ENCODE peak calls at places on chromosomes 6 and 20, in nine cellular contexts. L, D, J, S, G, R, E, P and X are unnamed samples.
A peak's percentile ranks its signal among the peaks of the same experiment; 100 is the strongest.

GRCh38 chr6:87291879-87292278 is 30.5 kb upstream of the SMIM8 start:
- DNase-seq in L (no peak), D (no peak), J (no peak), S (no peak), G (no peak), R (no peak), E (no peak), P (no peak), X (no peak)

GRCh38 chr6:56652994-56653393 is 10.3 kb upstream of the DST start:
- DNase-seq in L (no peak), D (peak; percentile 79), J (no peak), S (no peak), G (no peak), R (no peak), E (no peak), P (no peak), X (no peak)

GRCh38 chr20:57594092-57594911 is 25.9 kb downstream of the ZBP1 start:
- DNase-seq in L (peak; percentile 48), D (peak; percentile 47), J (peak; percentile 83), S (no peak), G (peak; percentile 74), R (peak; percentile 76), E (peak; percentile 70), P (peak; percentile 49), X (peak; percentile 50)

GRCh38 chr6:34066772-34067770 is 78.8 kb downstream of the GRM4 start:
- DNase-seq in L (no peak), D (peak; percentile 15), J (no peak), S (no peak), G (no peak), R (no peak), E (no peak), P (no peak), X (no peak)

GRCh38 chr20:23641936-23642751 is 4.4 kb upstream of the CST3 start:
- DNase-seq in L (no peak), D (peak; percentile 69), J (no peak), S (no peak), G (no peak), R (no peak), E (peak; percentile 45), P (no peak), X (peak; percentile 85)

GRCh38 chr6:6654599-6655575 is 66.4 kb downstream of the LY86 start:
- DNase-seq in L (no peak), D (peak; percentile 49), J (no peak), S (peak; percentile 68), G (no peak), R (no peak), E (no peak), P (peak; percentile 40), X (no peak)

GRCh38 chr6:167706313-167707109 is 120.2 kb upstream of the AFDN start:
- DNase-seq in L (no peak), D (no peak), J (no peak), S (no peak), G (no peak), R (no peak), E (no peak), P (no peak), X (no peak)

GRCh38 chr20:61806314-61806713 is 259.4 kb downstream of the TAF4 start:
- DNase-seq in L (no peak), D (no peak), J (no peak), S (no peak), G (peak; percentile 17), R (no peak), E (no peak), P (peak; percentile 6), X (no peak)

GRCh38 chr6:36269834-36270705 is at the start of gene PNPLA1:
- DNase-seq in L (no peak), D (no peak), J (no peak), S (no peak), G (no peak), R (peak; percentile 16), E (no peak), P (no peak), X (no peak)

DNA sequence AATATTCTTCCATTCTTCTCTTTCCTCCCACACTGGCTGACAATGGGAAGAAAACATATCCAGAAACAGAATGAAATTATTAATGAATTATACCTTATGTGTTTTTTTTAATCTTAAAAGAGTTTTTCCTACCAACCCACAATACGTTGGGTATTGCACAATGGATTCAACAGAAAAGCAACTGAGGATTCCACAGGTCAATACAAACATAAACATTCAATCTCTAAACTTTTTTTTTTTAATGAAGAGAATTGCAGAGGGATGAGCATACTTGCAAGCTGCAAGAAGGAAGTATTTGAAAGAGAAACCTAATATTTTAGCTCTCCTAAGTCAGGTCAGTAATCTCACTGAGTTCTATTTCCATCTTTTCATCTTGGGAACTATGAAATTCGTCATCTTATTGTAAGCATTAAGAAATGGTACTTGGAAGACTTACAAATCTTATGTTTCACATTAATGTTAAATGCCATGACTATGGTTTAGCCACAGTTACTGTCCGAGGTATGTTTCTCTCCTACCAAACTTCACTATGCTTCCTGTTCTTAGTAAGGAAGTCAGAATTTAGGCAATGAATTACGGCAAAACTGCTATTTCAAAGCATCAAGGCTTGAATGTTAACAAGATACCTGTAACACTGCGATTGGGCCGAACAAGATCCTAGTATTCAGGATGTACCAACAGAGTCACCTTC is 100.8 kb downstream of the HIVEP2 start:
- DNase-seq in L (no peak), D (peak; percentile 76), J (no peak), S (no peak), G (no peak), R (no peak), E (no peak), P (no peak), X (no peak)
- H3K4me1 ChIP-seq in L (peaks cover 76% of the 10 kb centered on the region), D (peaks cover 79% of the 10 kb centered on the region), J (peaks cover 10% of the 10 kb centered on the region), S (peaks cover 32% of the 10 kb centered on the region), G (peaks cover 63% of the 10 kb centered on the region), R (peaks cover 23% of the 10 kb centered on the region), E (peaks cover 19% of the 10 kb centered on the region), P (peaks cover 86% of the 10 kb centered on the region), X (peaks cover 32% of the 10 kb centered on the region)

GRCh38 chr6:124573953-124574352 is 388.3 kb upstream of the RNF217 start:
- DNase-seq in L (no peak), D (no peak), J (no peak), S (no peak), G (no peak), R (no peak), E (no peak), P (no peak), X (no peak)

GRCh38 chr6:124577734-124578281 is 384.4 kb upstream of the RNF217 start:
- DNase-seq in L (no peak), D (no peak), J (no peak), S (no peak), G (no peak), R (no peak), E (no peak), P (no peak), X (no peak)
- H3K27ac ChIP-seq in L (no peak overlapping the region), D (no peak overlapping the region), J (no peak overlapping the region), S (no peak overlapping the region), G (no peak overlapping the region), R (no peak overlapping the region), E (no peak overlapping the region), P (no peak overlapping the region), X (no peak overlapping the region)

GRCh38 chr20:35695245-35695749 is 3.9 kb downstream of the NFS1 start:
- DNase-seq in L (no peak), D (no peak), J (no peak), S (no peak), G (no peak), R (no peak), E (no peak), P (no peak), X (no peak)
- H3K36me3 ChIP-seq in L (peaks cover 5% of the 10 kb centered on the region), D (peaks cover under 1% of the 10 kb centered on the region), J (peaks cover 7% of the 10 kb centered on the region), S (peaks cover 14% of the 10 kb centered on the region), G (peaks cover 62% of the 10 kb centered on the region), R (no peaks in the 10 kb centered on the region), E (no peaks in the 10 kb centered on the region), P (peaks cover 51% of the 10 kb centered on the region), X (peaks cover 11% of the 10 kb centered on the region)

GRCh38 chr6:17985934-17986655 is 1.3 kb downstream of the KIF13A start:
- DNase-seq in L (no peak), D (no peak), J (no peak), S (no peak), G (no peak), R (no peak), E (no peak), P (no peak), X (no peak)
- H3K4me1 ChIP-seq in L (peaks cover 9% of the 10 kb centered on the region), D (peaks cover 20% of the 10 kb centered on the region), J (peaks cover 5% of the 10 kb centered on the region), S (peaks cover 16% of the 10 kb centered on the region), G (peaks cover 38% of the 10 kb centered on the region), R (peaks cover 10% of the 10 kb centered on the region), E (peaks cover 8% of the 10 kb centered on the region), P (peaks cover 69% of the 10 kb centered on the region), X (peaks cover 30% of the 10 kb centered on the region)

DNA sequence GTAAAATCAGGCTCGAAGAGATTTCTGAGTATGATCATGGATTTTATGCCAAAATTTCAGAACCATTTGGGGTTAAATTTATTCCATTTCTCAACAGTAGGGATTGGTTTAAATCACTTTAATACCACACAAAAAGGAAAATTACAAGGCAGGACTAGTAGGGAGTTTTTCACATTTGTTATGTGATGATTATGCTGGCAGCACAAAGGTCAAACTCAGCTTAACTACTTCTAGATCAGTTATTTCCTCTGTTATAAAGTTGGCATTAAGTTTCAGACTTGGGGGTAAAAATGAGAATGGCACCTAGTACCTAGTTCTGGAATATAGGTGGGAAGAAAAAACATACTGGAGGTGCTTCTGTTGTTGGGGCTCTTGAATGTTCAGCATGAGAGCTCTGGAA is 39.5 kb downstream of the PHF3 start:
- DNase-seq in L (no peak), D (no peak), J (no peak), S (no peak), G (no peak), R (no peak), E (no peak), P (no peak), X (no peak)
- H3K27ac ChIP-seq in L (no peak overlapping the region), D (no peak overlapping the region), J (no peak overlapping the region), S (no peak overlapping the region), G (no peak overlapping the region), R (no peak overlapping the region), E (no peak overlapping the region), P (no peak overlapping the region), X (no peak overlapping the region)

DNA sequence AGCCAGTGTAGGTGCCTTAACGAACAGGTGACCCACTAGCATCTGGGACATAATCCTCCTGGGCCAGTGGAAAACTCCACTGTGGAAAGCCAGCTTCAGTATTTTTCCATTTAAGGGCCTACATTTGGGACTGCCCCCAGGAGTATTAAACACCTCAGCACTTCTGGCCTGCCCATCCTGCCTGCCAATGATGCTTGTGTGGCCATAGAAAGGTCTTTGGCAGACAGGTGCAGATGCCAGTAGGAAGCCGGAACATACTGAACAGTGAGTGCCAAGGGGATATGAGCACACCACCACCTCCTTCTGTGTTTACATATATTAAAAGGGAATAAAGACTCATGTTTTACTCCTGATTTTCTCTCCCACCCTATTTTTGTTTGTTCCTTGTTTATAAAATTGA is 19.9 kb downstream of the MCM8 start:
- DNase-seq in L (no peak), D (no peak), J (no peak), S (no peak), G (no peak), R (no peak), E (no peak), P (no peak), X (no peak)
- H3K36me3 ChIP-seq in L (peaks cover 6% of the 10 kb centered on the region), D (no peaks in the 10 kb centered on the region), J (peaks cover 51% of the 10 kb centered on the region), S (peaks cover 4% of the 10 kb centered on the region), G (peaks cover 19% of the 10 kb centered on the region), R (peaks cover 15% of the 10 kb centered on the region), E (no peaks in the 10 kb centered on the region), P (peaks cover 34% of the 10 kb centered on the region), X (no peaks in the 10 kb centered on the region)